ENCODE peak calls at places on chromosomes 4 and X, in seven cellular contexts. One of them, this sample, is unnamed.

GRCh38 chr4:81040175-81040659 is 9.7 kb downstream of the BMP3 start:
- DNase-seq in COLO829: peak; percentile 50
- DNase-seq in NCI-H2029: peak; percentile 13
- DNase-seq in H9: no peak
- DNase-seq in suprapubic skin: no peak
- DNase-seq in CD4-positive, CD25-positive, alpha-beta regulatory T cell: peak; percentile 43
- DNase-seq in tibial artery: no peak
- DNase-seq in this sample: no peak

GRCh38 chr4:17059192-17059634 is 160.8 kb upstream of the LDB2 start:
- DNase-seq in H9: no peak
- DNase-seq in NCI-H2029: no peak
- DNase-seq in COLO829: no peak
- DNase-seq in tibial artery: peak; percentile 28
- DNase-seq in CD4-positive, CD25-positive, alpha-beta regulatory T cell: no peak
- DNase-seq in suprapubic skin: no peak
- DNase-seq in this sample: peak; percentile 27

GRCh38 chr4:7160951-7161440 is 31.3 kb upstream of the SORCS2 start:
- DNase-seq in H9: peak; percentile 15
- DNase-seq in COLO829: no peak
- DNase-seq in CD4-positive, CD25-positive, alpha-beta regulatory T cell: no peak
- DNase-seq in suprapubic skin: peak; percentile 39
- DNase-seq in NCI-H2029: no peak
- DNase-seq in tibial artery: no peak
- DNase-seq in this sample: peak; percentile 25

GRCh38 chr4:7417639-7418038 is 17.1 kb downstream of the PSAPL1 start:
- DNase-seq in suprapubic skin: peak; percentile 21
- DNase-seq in tibial artery: peak; percentile 7
- DNase-seq in NCI-H2029: no peak
- DNase-seq in CD4-positive, CD25-positive, alpha-beta regulatory T cell: no peak
- DNase-seq in H9: peak; percentile 15
- DNase-seq in COLO829: no peak
- DNase-seq in this sample: no peak

GRCh38 chrX:85303544-85303943 is 59.8 kb downstream of the ZNF711 start:
- DNase-seq in COLO829: no peak
- DNase-seq in suprapubic skin: no peak
- DNase-seq in NCI-H2029: no peak
- DNase-seq in H9: no peak
- DNase-seq in CD4-positive, CD25-positive, alpha-beta regulatory T cell: no peak
- DNase-seq in tibial artery: no peak
- DNase-seq in this sample: no peak

GRCh38 chr4:129561886-129562285 is 465.9 kb downstream of the C4orf33 start:
- DNase-seq in suprapubic skin: no peak
- DNase-seq in CD4-positive, CD25-positive, alpha-beta regulatory T cell: no peak
- DNase-seq in NCI-H2029: no peak
- DNase-seq in COLO829: no peak
- DNase-seq in H9: no peak
- DNase-seq in tibial artery: no peak
- DNase-seq in this sample: no peak

GRCh38 chrX:130124577-130124976 is 14.3 kb upstream of the ELF4 start:
- DNase-seq in H9: no peak
- DNase-seq in COLO829: no peak
- DNase-seq in NCI-H2029: no peak
- DNase-seq in tibial artery: no peak
- DNase-seq in suprapubic skin: no peak
- DNase-seq in CD4-positive, CD25-positive, alpha-beta regulatory T cell: no peak
- DNase-seq in this sample: no peak

GRCh38 chrX:106670631-106671030 is 55.9 kb upstream of the RNF128 start:
- DNase-seq in NCI-H2029: no peak
- DNase-seq in COLO829: no peak
- DNase-seq in H9: no peak
- DNase-seq in tibial artery: no peak
- DNase-seq in CD4-positive, CD25-positive, alpha-beta regulatory T cell: no peak
- DNase-seq in suprapubic skin: no peak
- DNase-seq in this sample: no peak

GRCh38 chr4:42401171-42401570 is 3.9 kb downstream of the SHISA3 start:
- DNase-seq in tibial artery: no peak
- DNase-seq in suprapubic skin: no peak
- DNase-seq in H9: no peak
- DNase-seq in COLO829: no peak
- DNase-seq in CD4-positive, CD25-positive, alpha-beta regulatory T cell: no peak
- DNase-seq in NCI-H2029: no peak
- DNase-seq in this sample: no peak

GRCh38 chr4:104494161-104494560 is 533 bp downstream of the CXXC4 start:
- DNase-seq in tibial artery: no peak
- DNase-seq in COLO829: no peak
- DNase-seq in CD4-positive, CD25-positive, alpha-beta regulatory T cell: no peak
- DNase-seq in NCI-H2029: no peak
- DNase-seq in suprapubic skin: no peak
- DNase-seq in H9: no peak
- DNase-seq in this sample: no peak

GRCh38 chrX:3244203-3244743 is 102.2 kb downstream of the MXRA5 start:
- DNase-seq in tibial artery: no peak
- DNase-seq in H9: no peak
- DNase-seq in NCI-H2029: no peak
- DNase-seq in suprapubic skin: no peak
- DNase-seq in CD4-positive, CD25-positive, alpha-beta regulatory T cell: no peak
- DNase-seq in COLO829: no peak
- DNase-seq in this sample: no peak

GRCh38 chrX:18885317-18886004 is 98.5 kb downstream of the PHKA2 start:
- DNase-seq in tibial artery: no peak
- DNase-seq in suprapubic skin: no peak
- DNase-seq in NCI-H2029: no peak
- DNase-seq in CD4-positive, CD25-positive, alpha-beta regulatory T cell: peak; percentile 6
- DNase-seq in H9: no peak
- DNase-seq in COLO829: no peak
- DNase-seq in this sample: no peak

GRCh38 chrX:41085105-41085882 is at the start of gene USP9X:
- DNase-seq in NCI-H2029: peak; percentile 73
- DNase-seq in tibial artery: peak; percentile 85
- DNase-seq in H9: peak; percentile 93
- DNase-seq in CD4-positive, CD25-positive, alpha-beta regulatory T cell: peak; percentile 93
- DNase-seq in COLO829: peak; percentile 56
- DNase-seq in suprapubic skin: peak; percentile 95
- DNase-seq in this sample: peak; percentile 97

GRCh38 chrX:123190096-123190495 is 6.0 kb downstream of the GRIA3 start:
- DNase-seq in NCI-H2029: no peak
- DNase-seq in CD4-positive, CD25-positive, alpha-beta regulatory T cell: no peak
- DNase-seq in tibial artery: no peak
- DNase-seq in suprapubic skin: no peak
- DNase-seq in H9: no peak
- DNase-seq in COLO829: no peak
- DNase-seq in this sample: no peak

GRCh38 chr4:127965803-127966175 is 583 bp downstream of the ABHD18 start:
- DNase-seq in CD4-positive, CD25-positive, alpha-beta regulatory T cell: peak; percentile 79
- DNase-seq in NCI-H2029: peak; percentile 50
- DNase-seq in H9: peak; percentile 75
- DNase-seq in tibial artery: peak; percentile 29
- DNase-seq in suprapubic skin: no peak
- DNase-seq in COLO829: no peak
- DNase-seq in this sample: no peak

GRCh38 chr4:155967098-155967497 is 13.4 kb upstream of the CTSO start:
- DNase-seq in CD4-positive, CD25-positive, alpha-beta regulatory T cell: no peak
- DNase-seq in H9: no peak
- DNase-seq in suprapubic skin: no peak
- DNase-seq in NCI-H2029: no peak
- DNase-seq in tibial artery: no peak
- DNase-seq in COLO829: no peak
- DNase-seq in this sample: no peak

GRCh38 chr4:93018243-93018642 is 714.5 kb downstream of the GRID2 start:
- DNase-seq in COLO829: no peak
- DNase-seq in NCI-H2029: no peak
- DNase-seq in suprapubic skin: no peak
- DNase-seq in tibial artery: no peak
- DNase-seq in CD4-positive, CD25-positive, alpha-beta regulatory T cell: no peak
- DNase-seq in H9: no peak
- DNase-seq in this sample: no peak

GRCh38 chr4:80173387-80173786 is 23.9 kb upstream of the PRDM8 start:
- DNase-seq in COLO829: no peak
- DNase-seq in NCI-H2029: no peak
- DNase-seq in CD4-positive, CD25-positive, alpha-beta regulatory T cell: peak; percentile 62
- DNase-seq in tibial artery: no peak
- DNase-seq in suprapubic skin: no peak
- DNase-seq in H9: no peak
- DNase-seq in this sample: no peak

GRCh38 chr4:6028168-6028567 is 9.9 kb upstream of the C4orf50 start:
- DNase-seq in H9: no peak
- DNase-seq in NCI-H2029: no peak
- DNase-seq in CD4-positive, CD25-positive, alpha-beta regulatory T cell: no peak
- DNase-seq in suprapubic skin: no peak
- DNase-seq in tibial artery: no peak
- DNase-seq in COLO829: no peak
- DNase-seq in this sample: no peak

GRCh38 chr4:76803522-76803921 is 94.4 kb downstream of the SOWAHB start:
- DNase-seq in NCI-H2029: no peak
- DNase-seq in tibial artery: no peak
- DNase-seq in COLO829: peak; percentile 88
- DNase-seq in H9: no peak
- DNase-seq in suprapubic skin: no peak
- DNase-seq in CD4-positive, CD25-positive, alpha-beta regulatory T cell: no peak
- DNase-seq in this sample: no peak

GRCh38 chr4:38114435-38114834 is 154.2 kb downstream of the PTTG2 start:
- DNase-seq in COLO829: no peak
- DNase-seq in CD4-positive, CD25-positive, alpha-beta regulatory T cell: no peak
- DNase-seq in H9: peak; percentile 57
- DNase-seq in tibial artery: no peak
- DNase-seq in NCI-H2029: no peak
- DNase-seq in suprapubic skin: no peak
- DNase-seq in this sample: no peak

GRCh38 chr4:103996637-103997036 is 276.9 kb upstream of the TACR3 start:
- DNase-seq in CD4-positive, CD25-positive, alpha-beta regulatory T cell: no peak
- DNase-seq in suprapubic skin: no peak
- DNase-seq in H9: peak; percentile 82
- DNase-seq in COLO829: peak; percentile 93
- DNase-seq in NCI-H2029: no peak
- DNase-seq in tibial artery: no peak
- DNase-seq in this sample: no peak

GRCh38 chrX:17040711-17041110 is 94.3 kb downstream of the REPS2 start:
- DNase-seq in COLO829: no peak
- DNase-seq in suprapubic skin: no peak
- DNase-seq in tibial artery: no peak
- DNase-seq in NCI-H2029: no peak
- DNase-seq in CD4-positive, CD25-positive, alpha-beta regulatory T cell: no peak
- DNase-seq in H9: no peak
- DNase-seq in this sample: no peak

GRCh38 chr4:139154538-139154937 is 22.5 kb downstream of the ELF2 start:
- DNase-seq in tibial artery: no peak
- DNase-seq in COLO829: no peak
- DNase-seq in H9: peak; percentile 44
- DNase-seq in CD4-positive, CD25-positive, alpha-beta regulatory T cell: no peak
- DNase-seq in suprapubic skin: no peak
- DNase-seq in NCI-H2029: no peak
- DNase-seq in this sample: no peak

GRCh38 chrX:24110049-24110448 is 39.5 kb upstream of the ZFX start:
- DNase-seq in NCI-H2029: no peak
- DNase-seq in suprapubic skin: no peak
- DNase-seq in CD4-positive, CD25-positive, alpha-beta regulatory T cell: no peak
- DNase-seq in COLO829: no peak
- DNase-seq in H9: no peak
- DNase-seq in tibial artery: no peak
- DNase-seq in this sample: no peak

GRCh38 chr4:73776363-73776762 is 36.0 kb downstream of the CXCL8 start:
- DNase-seq in COLO829: peak; percentile 28
- DNase-seq in CD4-positive, CD25-positive, alpha-beta regulatory T cell: no peak
- DNase-seq in NCI-H2029: peak; percentile 63
- DNase-seq in suprapubic skin: no peak
- DNase-seq in H9: no peak
- DNase-seq in tibial artery: peak; percentile 42
- DNase-seq in this sample: peak; percentile 29

GRCh38 chr4:119715490-119716445 is 87.2 kb upstream of the PDE5A start:
- DNase-seq in CD4-positive, CD25-positive, alpha-beta regulatory T cell: no peak
- DNase-seq in tibial artery: no peak
- DNase-seq in H9: no peak
- DNase-seq in suprapubic skin: no peak
- DNase-seq in NCI-H2029: no peak
- DNase-seq in COLO829: no peak
- DNase-seq in this sample: no peak

GRCh38 chr4:184364100-184364921 is 110.0 kb downstream of the IRF2 start:
- DNase-seq in H9: no peak
- DNase-seq in CD4-positive, CD25-positive, alpha-beta regulatory T cell: no peak
- DNase-seq in COLO829: no peak
- DNase-seq in suprapubic skin: no peak
- DNase-seq in NCI-H2029: no peak
- DNase-seq in tibial artery: no peak
- DNase-seq in this sample: no peak

GRCh38 chrX:46758163-46758955 is 559 bp downstream of the SLC9A7 start:
- DNase-seq in CD4-positive, CD25-positive, alpha-beta regulatory T cell: no peak
- DNase-seq in suprapubic skin: no peak
- DNase-seq in tibial artery: no peak
- DNase-seq in NCI-H2029: no peak
- DNase-seq in H9: peak; percentile 35
- DNase-seq in COLO829: no peak
- DNase-seq in this sample: peak; percentile 56